ENCODE peak calls at places on chromosomes 4 and X, in six cellular contexts. S is H9; M is HTR-8/SVneo; K is upper lobe of right lung; D is A549; N is activated CD4-positive, alpha-beta T cell treated with anti-CD3 and anti-CD28 coated beads, Interleukin-2, amount 50 U/mL, for 1 hour. L is an unnamed sample.

GRCh38 chrX:154430916-154431315 is 2.4 kb downstream of the ATP6AP1 start:
- DNase-seq in K (peak), D (no peak), M (no peak), S (no peak), N (no peak), L (no peak)

GRCh38 chr4:138672393-138672976 is 343.1 kb upstream of the NOCT start:
- DNase-seq in N (no peak), S (no peak), D (no peak), M (no peak), K (no peak), L (no peak)

GRCh38 chr4:3463556-3464348 is 646 bp downstream of the DOK7 start:
- DNase-seq in N (no peak), S (no peak), D (no peak), K (no peak), M (no peak), L (no peak)

GRCh38 chr4:70759126-70759525 is 37.4 kb downstream of the RUFY3 start:
- DNase-seq in N (no peak), S (no peak), K (no peak), D (no peak), M (no peak), L (no peak)

GRCh38 chrX:110678591-110678990 is 117.0 kb downstream of the CHRDL1 start:
- DNase-seq in M (no peak), N (no peak), S (no peak), D (no peak), K (no peak), L (no peak)

GRCh38 chr4:183783933-183784622 is 121.0 kb upstream of the STOX2 start:
- DNase-seq in N (no peak), D (no peak), K (no peak), M (no peak), S (no peak), L (no peak)

GRCh38 chr4:7815562-7815961 is 124.1 kb downstream of the AFAP1 start:
- DNase-seq in K (no peak), M (no peak), D (no peak), S (no peak), N (no peak), L (no peak)

GRCh38 chr4:122996350-122996749 is 74.0 kb upstream of the NUDT6 start:
- DNase-seq in D (no peak), K (no peak), S (no peak), M (no peak), N (no peak), L (no peak)

GRCh38 chr4:65917486-65917885 is 247.2 kb upstream of the EPHA5 start:
- DNase-seq in K (no peak), D (no peak), N (no peak), M (no peak), S (no peak), L (no peak)

GRCh38 chr4:75135068-75135825 is 202.3 kb downstream of the PARM1 start:
- DNase-seq in M (no peak), K (no peak), D (no peak), S (no peak), N (no peak), L (no peak)

GRCh38 chrX:11533211-11533651 is 132.5 kb downstream of the ARHGAP6 start:
- DNase-seq in K (no peak), D (peak), S (no peak), N (no peak), M (peak), L (peak)

GRCh38 chrX:53283567-53283966 is 2.2 kb upstream of the IQSEC2 start:
- DNase-seq in N (no peak), D (no peak), S (no peak), M (no peak), K (no peak), L (no peak)